ENCODE peak calls at places on chromosome X, in five cellular contexts. H, D, V, C and U are unnamed samples.

GRCh38 chrX:38651625-38652601 is 90.6 kb downstream of the TSPAN7 start:
- DNase-seq in H (no peak), D (no peak), V (no peak), C (no peak), U (no peak)

GRCh38 chrX:1248381-1249061 is 20.1 kb upstream of the CSF2RA start:
- DNase-seq in H (no peak), D (peak; percentile 85), V (no peak), C (no peak), U (peak; percentile 7)

GRCh38 chrX:4670606-4671005 is 957.2 kb upstream of the PRKX start:
- DNase-seq in H (no peak), D (no peak), V (no peak), C (no peak), U (no peak)

GRCh38 chrX:47802589-47802988 is 34.1 kb upstream of the ZNF81 start:
- DNase-seq in H (no peak), D (no peak), V (no peak), C (peak; percentile 36), U (peak; percentile 10)

GRCh38 chrX:44267861-44268260 is 75.6 kb downstream of the EFHC2 start:
- DNase-seq in H (no peak), D (no peak), V (no peak), C (no peak), U (no peak)

GRCh38 chrX:22969416-22969815 is 30.3 kb upstream of the DDX53 start:
- DNase-seq in H (no peak), D (no peak), V (no peak), C (no peak), U (no peak)

GRCh38 chrX:120672389-120672788 is 42.5 kb upstream of the C1GALT1C1 start:
- DNase-seq in H (peak; percentile 1), D (no peak), V (no peak), C (peak; percentile 47), U (peak; percentile 18)

GRCh38 chrX:9356846-9357245 is 108.0 kb upstream of the TBL1X start:
- DNase-seq in H (no peak), D (no peak), V (no peak), C (no peak), U (no peak)

GRCh38 chrX:16771483-16772398 is 14.5 kb upstream of the TXLNG start:
- DNase-seq in H (peak; percentile 81), D (peak; percentile 24), V (no peak), C (peak; percentile 82), U (peak; percentile 86)

GRCh38 chrX:19678941-19679340 is 163.6 kb upstream of the MAP3K15 start:
- DNase-seq in H (no peak), D (no peak), V (no peak), C (no peak), U (no peak)

GRCh38 chrX:46757052-46757451 is 1.9 kb downstream of the SLC9A7 start:
- DNase-seq in H (no peak), D (no peak), V (no peak), C (no peak), U (no peak)

GRCh38 chrX:8783100-8784098 is 17.8 kb downstream of the FAM9A start:
- DNase-seq in H (no peak), D (peak; percentile 63), V (peak; percentile 10), C (peak; percentile 52), U (peak; percentile 6)

GRCh38 chrX:37347420-37347819 is 1.7 kb upstream of the PRRG1 start:
- DNase-seq in H (no peak), D (no peak), V (no peak), C (no peak), U (peak; percentile 72)

GRCh38 chrX:53695901-53696300 is 9.4 kb upstream of the HUWE1 start:
- DNase-seq in H (no peak), D (no peak), V (no peak), C (no peak), U (no peak)

GRCh38 chrX:86047174-86047991 is at the start of gene CHM:
- DNase-seq in H (peak; percentile 57), D (peak; percentile 21), V (no peak), C (peak; percentile 85), U (peak; percentile 80)

GRCh38 chrX:20863649-20864048 is 510.6 kb upstream of the CNKSR2 start:
- DNase-seq in H (no peak), D (no peak), V (no peak), C (no peak), U (no peak)

GRCh38 chrX:106891762-106892161 is 11.4 kb downstream of the RIPPLY1 start:
- DNase-seq in H (no peak), D (no peak), V (no peak), C (no peak), U (no peak)

GRCh38 chrX:153377727-153378126 is 23.4 kb downstream of the PNMA6E start:
- DNase-seq in H (no peak), D (no peak), V (no peak), C (no peak), U (no peak)

GRCh38 chrX:48509245-48509590 is 426 bp downstream of the PORCN start:
- DNase-seq in H (no peak), D (no peak), V (no peak), C (no peak), U (no peak)

GRCh38 chrX:12770440-12770839 is 20.8 kb upstream of the PRPS2 start:
- DNase-seq in H (no peak), D (no peak), V (no peak), C (peak; percentile 24), U (no peak)

GRCh38 chrX:49042581-49043219 is 457 bp downstream of the TFE3 start:
- DNase-seq in H (no peak), D (peak; percentile 10), V (no peak), C (no peak), U (no peak)

GRCh38 chrX:32281853-32282252 is 929.5 kb downstream of the DMD start:
- DNase-seq in H (no peak), D (no peak), V (no peak), C (no peak), U (no peak)

GRCh38 chrX:132887569-132887968 is 70.9 kb downstream of the HS6ST2 start:
- DNase-seq in H (no peak), D (no peak), V (no peak), C (no peak), U (no peak)

GRCh38 chrX:136480383-136480782 is 7.4 kb upstream of the BRS3 start:
- DNase-seq in H (no peak), D (no peak), V (no peak), C (no peak), U (no peak)

GRCh38 chrX:80808854-80809493 is 703 bp downstream of the BRWD3 start:
- DNase-seq in H (no peak), D (peak; percentile 12), V (no peak), C (peak; percentile 17), U (no peak)

GRCh38 chrX:102546818-102547493 is 30.4 kb upstream of the TMSB15A start:
- DNase-seq in H (no peak), D (no peak), V (no peak), C (no peak), U (no peak)

GRCh38 chrX:136525738-136526606 is 6.0 kb upstream of the VGLL1 start:
- DNase-seq in H (no peak), D (no peak), V (no peak), C (peak; percentile 10), U (no peak)

GRCh38 chrX:100731441-100732281 is at the start of gene SYTL4:
- DNase-seq in H (peak; percentile 7), D (peak; percentile 47), V (no peak), C (peak; percentile 35), U (no peak)

GRCh38 chrX:13013353-13014110 is 30.9 kb downstream of the FAM9C start:
- DNase-seq in H (no peak), D (no peak), V (no peak), C (peak; percentile 48), U (no peak)

GRCh38 chrX:34653811-34654210 is 3.3 kb downstream of the TMEM47 start:
- DNase-seq in H (no peak), D (no peak), V (no peak), C (no peak), U (no peak)

GRCh38 chrX:107324493-107325310 is 118.3 kb downstream of the DNAAF6 start:
- DNase-seq in H (no peak), D (peak; percentile 81), V (peak; percentile 68), C (peak; percentile 44), U (no peak)

GRCh38 chrX:3717742-3718420 is 4.4 kb upstream of the PRKX start:
- DNase-seq in H (no peak), D (no peak), V (no peak), C (no peak), U (no peak)

GRCh38 chrX:154398668-154399526 is 720 bp downstream of the RPL10 start:
- DNase-seq in H (no peak), D (peak; percentile 72), V (no peak), C (peak; percentile 92), U (peak; percentile 70)

GRCh38 chrX:68443155-68443868 is 10.0 kb upstream of the OPHN1 start:
- DNase-seq in H (no peak), D (no peak), V (no peak), C (no peak), U (peak; percentile 6)

GRCh38 chrX:9465380-9466114 is 689 bp downstream of the TBL1X start:
- DNase-seq in H (no peak), D (peak; percentile 25), V (no peak), C (peak; percentile 32), U (no peak)

GRCh38 chrX:54076903-54077302 is 32.6 kb upstream of the PHF8 start:
- DNase-seq in H (no peak), D (no peak), V (no peak), C (no peak), U (no peak)

GRCh38 chrX:154991039-154991438 is 31.5 kb downstream of the F8 start:
- DNase-seq in H (no peak), D (no peak), V (no peak), C (no peak), U (no peak)

DNA sequence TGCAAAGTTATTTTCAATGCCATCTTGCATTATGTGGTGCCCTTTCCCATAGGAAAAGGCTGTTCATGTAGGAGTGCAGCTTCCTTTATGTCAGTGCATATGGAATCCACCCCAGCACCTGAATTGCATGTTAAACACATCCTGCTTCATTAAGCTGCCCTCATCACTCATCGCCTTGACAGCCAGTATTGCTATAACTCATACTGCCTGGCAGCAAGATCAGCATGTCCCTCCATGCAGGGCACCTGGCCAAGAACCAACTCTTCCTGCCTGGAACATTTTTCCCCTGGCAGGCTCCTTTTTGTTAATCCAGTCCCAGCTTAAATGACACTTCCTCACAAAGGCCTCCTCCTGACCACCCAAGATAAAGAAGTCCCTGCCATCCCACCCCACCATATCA is 23.5 kb upstream of the CA5B start:
- DNase-seq in H (no peak), D (no peak), V (no peak), C (no peak), U (no peak)
- TF ChIP-seq ATF3 in H (no peak), D (no peak), V (no peak), C (no peak), U (no peak)

GRCh38 chrX:139708067-139708466 is at the start of gene MCF2:
- DNase-seq in H (no peak), D (no peak), V (no peak), C (no peak), U (no peak)
- TF ChIP-seq SP1 in H (no peak), D (no peak), V (no peak), C (no peak), U (no peak)

GRCh38 chrX:41164469-41164868 is 79.2 kb downstream of the USP9X start:
- DNase-seq in H (no peak), D (no peak), V (no peak), C (no peak), U (no peak)
- TF ChIP-seq ATF3 in H (no peak), D (no peak), V (no peak), C (no peak), U (no peak)

DNA sequence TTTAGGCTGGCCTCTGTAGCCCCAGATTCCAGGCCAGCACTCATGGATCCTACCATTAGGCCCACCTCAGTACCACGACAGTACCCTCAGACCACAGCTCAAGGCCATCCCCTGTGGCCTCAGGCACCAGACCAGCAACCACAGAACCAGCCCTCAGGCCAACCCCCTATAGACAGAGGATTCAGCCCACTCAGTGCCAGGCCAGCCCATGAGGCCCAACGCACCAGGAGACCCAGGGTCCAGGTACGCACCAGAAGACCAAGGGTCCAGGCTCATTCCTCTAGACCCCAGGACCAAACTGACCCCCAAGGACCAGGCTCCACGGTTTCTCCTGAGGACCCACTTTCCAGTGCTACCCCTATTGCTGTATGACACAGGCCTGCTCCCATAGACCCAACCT is 39.5 kb upstream of the MAGEC2 start:
- DNase-seq in H (no peak), D (no peak), V (no peak), C (no peak), U (no peak)
- TF ChIP-seq SP1 in H (no peak), D (no peak), V (no peak), C (no peak), U (no peak)